ENCODE peak calls at places on chromosome 16, in four cellular contexts. I, K, U and S are unnamed samples.

GRCh38 chr16:87826798-87827587 is 42.3 kb downstream of the SLC7A5 start:
- DNase-seq in I (no peak), K (no peak), U (no peak), S (no peak)

GRCh38 chr16:9844361-9844760 is 337.9 kb downstream of the GRIN2A start:
- DNase-seq in U (no peak), K (no peak), I (no peak), S (no peak)

GRCh38 chr16:11501583-11502138 is 85.1 kb downstream of the LITAF start:
- DNase-seq in K (no peak), U (no peak), I (no peak), S (no peak)

GRCh38 chr16:71364306-71364705 is 5.8 kb downstream of the CALB2 start:
- DNase-seq in I (no peak), U (no peak), K (no peak), S (no peak)

GRCh38 chr16:4410335-4411075 is 5.9 kb downstream of the CORO7 start:
- DNase-seq in I (no peak), U (no peak), K (no peak), S (peak; percentile 98)

GRCh38 chr16:84058211-84058610 is 15.6 kb upstream of the SLC38A8 start:
- DNase-seq in U (no peak), K (no peak), I (no peak), S (no peak)

GRCh38 chr16:8620535-8620934 is 963 bp upstream of the METTL22 start:
- DNase-seq in K (no peak), I (no peak), U (no peak), S (peak; percentile 11)

GRCh38 chr16:57374067-57374534 is 1.8 kb downstream of the CX3CL1 start:
- DNase-seq in I (no peak), U (no peak), K (no peak), S (peak; percentile 62)

GRCh38 chr16:5008311-5008731 is 25.4 kb downstream of the NAGPA start:
- DNase-seq in I (no peak), K (no peak), U (no peak), S (no peak)

GRCh38 chr16:65339062-65339461 is 217.2 kb upstream of the CDH11 start:
- DNase-seq in U (no peak), I (no peak), K (no peak), S (no peak)

GRCh38 chr16:84730406-84731106 is 30.8 kb downstream of the USP10 start:
- DNase-seq in I (peak; percentile 82), U (peak; percentile 78), K (no peak), S (peak; percentile 97)

DNA sequence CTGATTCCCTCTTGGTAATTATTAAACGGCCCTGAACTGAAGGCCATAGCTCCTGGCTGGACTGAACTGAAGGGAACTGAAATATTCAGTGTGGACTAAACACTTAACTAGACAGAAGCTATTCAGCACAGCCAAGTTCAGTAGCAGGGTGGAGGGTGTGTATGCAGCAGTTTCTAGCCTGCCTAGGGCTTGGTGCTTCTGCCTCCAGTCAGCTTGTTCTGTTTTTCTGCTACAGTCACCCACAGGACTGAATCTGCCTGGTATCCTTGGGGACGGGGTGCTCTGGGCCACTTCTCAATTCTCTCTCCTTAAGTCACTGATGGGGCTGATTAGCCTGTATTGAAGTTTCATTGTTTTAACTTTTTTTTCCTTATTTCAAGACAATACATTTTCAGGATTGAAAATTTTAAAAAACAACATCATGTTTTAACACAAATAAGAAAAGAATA is 77.1 kb downstream of the WWP2 start:
- DNase-seq in U (no peak), K (no peak), I (no peak), S (no peak)
- TF ChIP-seq ELK1 in U (no peak), K (no peak), I (no peak), S (no peak)

GRCh38 chr16:27526169-27526568 is 23.5 kb downstream of the GTF3C1 start:
- DNase-seq in I (no peak), K (no peak), U (peak; percentile 29), S (no peak)
- TF ChIP-seq ELK1 in I (no peak), K (no peak), U (no peak), S (no peak)

GRCh38 chr16:29673501-29673900 is 5.5 kb upstream of the QPRT start:
- DNase-seq in K (no peak), U (no peak), I (no peak), S (no peak)

GRCh38 chr16:29678691-29679267 is at the start of gene QPRT:
- DNase-seq in I (no peak), K (no peak), U (peak; percentile 93), S (peak; percentile 22)

GRCh38 chr16:29674188-29674587 is 4.8 kb upstream of the QPRT start:
- DNase-seq in U (peak; percentile 42), I (no peak), K (no peak), S (peak; percentile 40)

GRCh38 chr16:29676989-29677388 is 2.0 kb upstream of the QPRT start:
- DNase-seq in K (no peak), I (no peak), U (no peak), S (no peak)

GRCh38 chr16:29675811-29676643 is 3.0 kb upstream of the QPRT start:
- DNase-seq in U (peak; percentile 60), I (peak; percentile 37), K (no peak), S (peak; percentile 18)
- TF ChIP-seq ELK1 in U (no peak), I (no peak), K (no peak), S (no peak)

DNA sequence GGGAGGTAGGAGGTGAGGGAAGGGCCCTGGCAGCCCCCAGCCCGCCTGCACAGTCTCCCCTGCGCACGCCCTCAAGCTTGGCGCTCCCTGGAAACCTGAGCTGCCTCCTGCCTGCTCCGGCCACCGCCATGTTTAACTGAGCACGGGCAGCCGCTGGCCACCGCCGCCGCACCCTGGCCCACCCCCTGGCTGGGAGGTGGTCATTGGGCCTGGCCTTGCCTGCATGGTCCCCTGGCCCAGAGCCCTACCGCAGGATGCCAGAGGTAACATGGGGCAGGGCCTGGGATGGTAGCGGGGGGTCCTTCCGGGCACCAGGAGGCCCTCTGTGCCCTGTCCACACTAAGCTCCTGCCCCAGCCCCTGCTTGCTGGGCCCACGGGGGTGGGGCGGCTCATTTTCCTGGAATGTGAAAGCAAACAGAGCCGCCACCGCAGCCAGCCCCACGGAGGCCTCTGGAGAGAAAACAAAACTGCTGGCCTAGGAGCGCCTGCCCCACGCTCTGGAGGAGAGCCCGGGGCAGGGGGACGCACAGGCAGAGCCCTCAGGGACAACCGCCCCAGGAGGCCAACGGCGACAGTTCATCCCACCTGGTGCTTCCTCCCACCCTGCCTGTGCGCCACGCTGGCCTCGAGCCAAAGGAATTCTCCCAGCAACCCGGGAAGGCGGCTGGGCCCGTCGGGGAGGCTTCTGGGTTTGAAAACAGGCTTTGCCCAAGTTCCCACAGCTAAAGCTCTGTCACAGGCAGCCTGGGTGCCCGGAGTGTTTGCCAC is 8.9 kb downstream of the NHERF2 start:
- DNase-seq in I (no peak), K (no peak), U (no peak), S (peak; percentile 77)
- TF ChIP-seq ELK1 in I (no peak), K (no peak), U (no peak), S (no peak)

GRCh38 chr16:188674-189073 is 8.4 kb downstream of the HBQ1 start:
- DNase-seq in I (no peak), U (no peak), K (no peak), S (no peak)

GRCh38 chr16:183005-183404 is 2.7 kb downstream of the HBQ1 start:
- DNase-seq in I (no peak), K (no peak), U (no peak), S (no peak)

GRCh38 chr16:187330-187729 is 7.1 kb downstream of the HBQ1 start:
- DNase-seq in U (no peak), I (no peak), K (no peak), S (no peak)

GRCh38 chr16:185691-186090 is 5.4 kb downstream of the HBQ1 start:
- DNase-seq in U (no peak), I (no peak), K (no peak), S (no peak)

DNA sequence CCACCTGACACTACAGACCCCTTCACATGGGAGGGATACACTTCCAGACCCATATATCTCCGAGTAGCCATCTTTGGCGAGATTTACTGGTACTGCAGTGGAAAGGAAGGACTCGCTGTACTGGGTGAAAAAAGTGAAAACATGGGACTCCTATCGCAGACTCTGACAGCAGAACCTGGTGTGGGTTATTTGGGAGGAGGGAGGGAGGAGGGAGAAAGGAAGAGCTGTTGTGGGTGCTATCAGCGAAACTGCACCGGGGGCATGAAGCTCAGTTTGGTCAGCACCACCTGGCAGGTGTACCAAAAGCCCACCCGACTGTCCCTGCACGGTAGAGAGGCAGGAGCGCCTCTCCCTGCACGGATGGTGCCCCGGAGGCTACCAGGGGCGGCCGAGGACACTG is 5.0 kb downstream of the HBQ1 start:
- DNase-seq in I (no peak), K (no peak), U (no peak), S (no peak)
- TF ChIP-seq ELK1 in I (no peak), K (no peak), U (no peak), S (no peak)

DNA sequence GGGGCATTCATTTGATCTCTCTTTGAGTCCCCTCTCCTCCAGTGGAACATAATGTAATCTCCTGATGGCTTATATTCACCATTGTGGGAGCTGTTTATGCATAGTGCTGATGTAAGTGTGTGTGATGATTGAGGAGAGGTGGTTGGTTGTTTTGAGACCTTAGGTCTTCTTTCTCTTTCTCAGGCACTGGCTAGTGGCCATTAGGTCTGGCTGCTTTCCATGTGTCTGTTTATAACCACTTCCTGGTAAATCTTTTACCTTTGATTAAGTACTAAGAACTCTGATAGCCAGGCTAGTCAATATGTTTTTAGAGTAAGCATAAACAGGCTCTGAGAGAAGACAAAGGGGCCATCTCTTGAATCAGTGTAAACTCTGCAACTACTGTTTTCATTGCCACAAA is 27.9 kb downstream of the VAT1L start:
- DNase-seq in K (no peak), U (no peak), I (no peak), S (peak; percentile 81)
- TF ChIP-seq ELK1 in K (no peak), U (no peak), I (no peak), S (no peak)

GRCh38 chr16:86343111-86343642 is 167.2 kb upstream of the FOXF1 start:
- DNase-seq in K (no peak), I (no peak), U (no peak), S (peak; percentile 89)
- TF ChIP-seq ELK1 in K (no peak), I (no peak), U (no peak), S (no peak)

GRCh38 chr16:89200124-89200849 is at the start of gene SLC22A31:
- DNase-seq in U (no peak), I (no peak), K (no peak), S (no peak)
- TF ChIP-seq ELK1 in U (no peak), I (no peak), K (no peak), S (no peak)